ENCODE peak calls at places on chromosomes 2 and 18, in eight cellular contexts. C, T, J, M, I, F, B and A are unnamed samples.
A peak's percentile ranks its signal among the peaks of the same experiment; 100 is the strongest.

GRCh38 chr2:54770211-54770610 is 46.7 kb downstream of the EML6 start:
- DNase-seq in C (no peak), T (no peak), J (no peak), M (no peak), I (no peak), F (no peak), B (no peak), A (no peak)

GRCh38 chr2:68974946-68975665 is 670 bp downstream of the GKN1 start:
- DNase-seq in C (no peak), T (no peak), J (no peak), M (no peak), I (no peak), F (no peak), B (no peak), A (no peak)

GRCh38 chr18:10336749-10337148 is 117.7 kb upstream of the APCDD1 start:
- DNase-seq in C (no peak), T (no peak), J (no peak), M (no peak), I (no peak), F (no peak), B (no peak), A (no peak)

GRCh38 chr2:37156857-37157714 is at the start of gene EIF2AK2:
- DNase-seq in C (peak; percentile 95), T (peak; percentile 89), J (peak; percentile 29), M (peak; percentile 87), I (peak; percentile 84), F (no peak), B (peak; percentile 94), A (peak; percentile 41)

GRCh38 chr2:216391401-216391800 is 19.1 kb upstream of the MARCHF4 start:
- DNase-seq in C (no peak), T (no peak), J (no peak), M (peak; percentile 42), I (no peak), F (no peak), B (no peak), A (no peak)

GRCh38 chr18:12559319-12559718 is 98.6 kb downstream of the SPIRE1 start:
- DNase-seq in C (no peak), T (no peak), J (no peak), M (no peak), I (no peak), F (no peak), B (no peak), A (no peak)

GRCh38 chr2:26033270-26033768 is 565 bp upstream of the RAB10 start:
- DNase-seq in C (peak; percentile 88), T (peak; percentile 88), J (peak; percentile 71), M (peak; percentile 77), I (peak; percentile 74), F (no peak), B (no peak), A (no peak)

GRCh38 chr2:211879323-211879722 is 659.3 kb downstream of the ERBB4 start:
- DNase-seq in C (peak; percentile 27), T (no peak), J (peak; percentile 2), M (peak; percentile 47), I (no peak), F (no peak), B (no peak), A (peak; percentile 18)

GRCh38 chr2:159609933-159610523 is 6.3 kb downstream of the BAZ2B start:
- DNase-seq in C (no peak), T (no peak), J (no peak), M (no peak), I (no peak), F (no peak), B (no peak), A (no peak)

GRCh38 chr2:83221258-83221657 is 1237.8 kb downstream of the SUCLG1 start:
- DNase-seq in C (no peak), T (no peak), J (no peak), M (no peak), I (no peak), F (no peak), B (no peak), A (no peak)

GRCh38 chr18:56377161-56377560 is 261.2 kb downstream of the TXNL1 start:
- DNase-seq in C (no peak), T (no peak), J (no peak), M (peak; percentile 13), I (no peak), F (no peak), B (no peak), A (no peak)

GRCh38 chr2:164992818-164993217 is 37.5 kb upstream of the SLC38A11 start:
- DNase-seq in C (peak; percentile 90), T (peak; percentile 52), J (peak; percentile 58), M (peak; percentile 71), I (peak; percentile 61), F (peak; percentile 12), B (peak; percentile 74), A (no peak)

GRCh38 chr2:8682719-8683667 is 1.1 kb downstream of the ID2 start:
- DNase-seq in C (peak; percentile 32), T (peak; percentile 56), J (peak; percentile 8), M (peak; percentile 57), I (peak; percentile 45), F (no peak), B (peak; percentile 74), A (peak; percentile 65)

GRCh38 chr2:98468621-98469236 is 24.1 kb downstream of the INPP4A start:
- DNase-seq in C (no peak), T (no peak), J (no peak), M (no peak), I (no peak), F (no peak), B (peak; percentile 46), A (no peak)

GRCh38 chr2:65483763-65484162 is 51.4 kb upstream of the SPRED2 start:
- DNase-seq in C (no peak), T (no peak), J (no peak), M (no peak), I (no peak), F (no peak), B (no peak), A (no peak)

GRCh38 chr18:68960355-68960754 is 162.5 kb downstream of the CCDC102B start:
- DNase-seq in C (no peak), T (no peak), J (no peak), M (no peak), I (no peak), F (no peak), B (no peak), A (no peak)

GRCh38 chr2:236172866-236173733 is 4.9 kb upstream of the GBX2 start:
- DNase-seq in C (peak; percentile 67), T (no peak), J (no peak), M (no peak), I (no peak), F (no peak), B (peak; percentile 53), A (no peak)

GRCh38 chr2:64227603-64228125 is 83.4 kb upstream of the PELI1 start:
- DNase-seq in C (no peak), T (no peak), J (no peak), M (no peak), I (no peak), F (no peak), B (no peak), A (no peak)

GRCh38 chr2:55617160-55618024 is at the start of gene PPP4R3B:
- DNase-seq in C (peak; percentile 99), T (peak; percentile 99), J (peak; percentile 98), M (peak; percentile 100), I (peak; percentile 99), F (peak; percentile 98), B (peak; percentile 100), A (peak; percentile 99)

GRCh38 chr18:62387257-62387656 is 62.1 kb downstream of the TNFRSF11A start:
- DNase-seq in C (no peak), T (no peak), J (no peak), M (no peak), I (no peak), F (no peak), B (no peak), A (no peak)

GRCh38 chr2:127049927-127050802 is 56.8 kb downstream of the BIN1 start:
- DNase-seq in C (peak; percentile 82), T (peak; percentile 65), J (no peak), M (peak; percentile 34), I (peak; percentile 62), F (no peak), B (peak; percentile 78), A (peak; percentile 23)

GRCh38 chr2:221189431-221189830 is 382.7 kb downstream of the EPHA4 start:
- DNase-seq in C (peak; percentile 76), T (no peak), J (no peak), M (no peak), I (no peak), F (no peak), B (no peak), A (no peak)

GRCh38 chr18:2981212-2981728 is 31.7 kb downstream of the LPIN2 start:
- DNase-seq in C (no peak), T (no peak), J (no peak), M (peak; percentile 95), I (no peak), F (peak; percentile 64), B (no peak), A (no peak)

GRCh38 chr18:70419526-70419925 is 130.7 kb downstream of the SOCS6 start:
- DNase-seq in C (no peak), T (no peak), J (no peak), M (no peak), I (no peak), F (no peak), B (no peak), A (no peak)

GRCh38 chr18:76491801-76492668 is 3.0 kb downstream of the ZNF516 start:
- DNase-seq in C (peak; percentile 58), T (peak; percentile 53), J (no peak), M (peak; percentile 41), I (peak; percentile 43), F (no peak), B (peak; percentile 77), A (peak; percentile 29)
- TF ChIP-seq POLR2AphosphoS5 in C (no peak), T (peak; percentile 19), J (peak; percentile 60), M (no peak), I (no peak), F (peak; percentile 23), B (no peak), A (peak; percentile 64)

GRCh38 chr2:71797006-71797810 is 343.8 kb downstream of the DYSF start:
- DNase-seq in C (no peak), T (no peak), J (no peak), M (no peak), I (no peak), F (no peak), B (no peak), A (no peak)
- H3K27ac ChIP-seq in C (no peak overlapping the region), T (no peak overlapping the region), J (no peak overlapping the region), M (no peak overlapping the region), I (no peak overlapping the region), F (no peak overlapping the region), B (no peak overlapping the region), A (no peak overlapping the region)

GRCh38 chr2:200356794-200357472 is 50.4 kb downstream of the SPATS2L start:
- DNase-seq in C (peak; percentile 55), T (no peak), J (no peak), M (no peak), I (no peak), F (no peak), B (no peak), A (no peak)
- TF ChIP-seq CTCF in C (no peak), T (no peak), J (no peak), M (no peak), I (no peak), F (no peak), B (no peak), A (no peak)

GRCh38 chr2:154229971-154230370 is 358.2 kb downstream of the GALNT13 start:
- DNase-seq in C (no peak), T (no peak), J (no peak), M (no peak), I (no peak), F (no peak), B (no peak), A (no peak)

DNA sequence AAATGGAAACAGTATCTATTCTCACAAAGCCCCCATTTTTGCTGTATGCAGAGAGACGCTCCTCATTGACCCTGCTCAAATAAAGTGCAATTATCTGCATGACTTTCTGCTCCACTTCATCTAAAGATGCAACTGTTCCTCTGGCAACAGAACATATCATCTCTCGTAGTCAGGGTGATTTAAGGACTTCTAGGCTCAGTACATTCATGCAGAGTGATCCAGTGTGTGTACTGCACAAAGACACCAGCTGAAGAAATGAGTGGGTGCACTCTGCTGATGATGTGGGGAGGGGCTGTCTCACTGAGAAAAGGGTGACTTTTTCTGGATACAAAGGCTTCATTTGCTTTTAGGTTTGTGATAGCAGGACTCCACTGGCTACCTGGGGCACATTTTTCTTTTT is 355.2 kb downstream of the GALNT13 start:
- DNase-seq in C (no peak), T (no peak), J (no peak), M (no peak), I (no peak), F (no peak), B (no peak), A (no peak)
- TF ChIP-seq POLR2AphosphoS5 in C (no peak), T (no peak), J (no peak), M (no peak), I (no peak), F (no peak), B (no peak), A (no peak)